ENCODE peak calls at places on chromosomes 11 and 22, in nine cellular contexts. Z, A, B, G, H, R, U, T and N are unnamed samples.

GRCh38 chr11:108895579-108896480 is 231.0 kb downstream of the DDX10 start:
- DNase-seq in Z (no peak), A (no peak), B (peak; percentile 61), G (no peak), H (peak; percentile 53), R (no peak), U (no peak), T (no peak), N (peak; percentile 71)

GRCh38 chr11:66467034-66467659 is 442 bp downstream of the PELI3 start:
- DNase-seq in Z (no peak), A (no peak), B (peak; percentile 30), G (no peak), H (peak; percentile 18), R (no peak), U (no peak), T (peak; percentile 58), N (peak; percentile 13)

GRCh38 chr11:66081505-66081904 is 11.4 kb downstream of the PACS1 start:
- DNase-seq in Z (peak; percentile 72), A (no peak), B (no peak), G (no peak), H (peak; percentile 75), R (no peak), U (peak; percentile 92), T (peak; percentile 76), N (peak; percentile 40)

GRCh38 chr11:128021304-128022006 is 565.9 kb downstream of the ETS1 start:
- DNase-seq in Z (no peak), A (no peak), B (no peak), G (no peak), H (no peak), R (no peak), U (no peak), T (no peak), N (peak; percentile 41)

GRCh38 chr22:49624421-49625177 is 203.1 kb downstream of the BRD1 start:
- DNase-seq in Z (no peak), A (no peak), B (no peak), G (no peak), H (no peak), R (no peak), U (no peak), T (no peak), N (no peak)

GRCh38 chr11:43582024-43582836 is 98.3 kb upstream of the HSD17B12 start:
- DNase-seq in Z (no peak), A (no peak), B (no peak), G (no peak), H (no peak), R (no peak), U (no peak), T (no peak), N (no peak)

GRCh38 chr11:111851067-111851466 is 20.3 kb downstream of the ALG9 start:
- DNase-seq in Z (no peak), A (no peak), B (no peak), G (no peak), H (no peak), R (no peak), U (no peak), T (no peak), N (no peak)

GRCh38 chr11:109015283-109015682 is 350.4 kb downstream of the DDX10 start:
- DNase-seq in Z (no peak), A (no peak), B (no peak), G (no peak), H (peak; percentile 31), R (no peak), U (no peak), T (no peak), N (peak; percentile 86)

GRCh38 chr11:17649696-17650600 is 69.4 kb upstream of the MYOD1 start:
- DNase-seq in Z (no peak), A (no peak), B (no peak), G (no peak), H (peak; percentile 4), R (no peak), U (no peak), T (no peak), N (no peak)

GRCh38 chr11:65576867-65577755 is 1.3 kb downstream of the EHBP1L1 start:
- DNase-seq in Z (peak; percentile 56), A (peak; percentile 84), B (peak; percentile 81), G (no peak), H (peak; percentile 75), R (peak; percentile 77), U (peak; percentile 64), T (peak; percentile 86), N (peak; percentile 70)

GRCh38 chr11:800473-800872 is 2.4 kb upstream of the SLC25A22 start:
- DNase-seq in Z (no peak), A (no peak), B (no peak), G (no peak), H (no peak), R (no peak), U (no peak), T (no peak), N (no peak)

GRCh38 chr11:2383823-2384722 is 7.0 kb downstream of the CD81 start:
- DNase-seq in Z (peak; percentile 59), A (no peak), B (no peak), G (no peak), H (no peak), R (peak; percentile 62), U (peak; percentile 84), T (no peak), N (no peak)

GRCh38 chr11:116707250-116707649 is 65.5 kb downstream of the BUD13 start:
- DNase-seq in Z (peak; percentile 73), A (no peak), B (no peak), G (no peak), H (no peak), R (no peak), U (no peak), T (peak; percentile 77), N (no peak)

GRCh38 chr22:19357270-19358105 is 66.0 kb upstream of the CLTCL1 start:
- DNase-seq in Z (peak; percentile 19), A (no peak), B (no peak), G (no peak), H (peak; percentile 48), R (no peak), U (no peak), T (no peak), N (no peak)

DNA sequence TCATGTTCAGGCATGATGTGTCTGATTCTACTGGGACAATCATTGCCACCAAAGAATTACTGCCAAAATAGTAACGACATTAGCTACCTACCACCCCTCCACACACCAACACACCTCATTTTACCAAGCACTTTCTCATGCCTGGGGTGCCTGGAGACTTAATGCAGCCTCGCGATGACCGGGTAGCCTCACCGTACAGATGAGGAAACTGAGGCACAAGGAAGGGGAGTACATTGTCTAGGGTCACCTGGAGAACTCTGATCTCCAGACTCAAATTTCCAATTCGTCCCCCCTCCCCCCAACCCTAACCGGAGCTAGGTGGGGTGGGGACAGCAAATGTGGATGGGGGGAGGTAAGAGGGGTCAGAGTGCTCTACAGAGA is 2.7 kb upstream of the RTN4RL2 start:
- DNase-seq in Z (no peak), A (no peak), B (no peak), G (no peak), H (no peak), R (no peak), U (no peak), T (no peak), N (no peak)
- TF ChIP-seq CTCF in Z (no peak), A (no peak), B (no peak), G (no peak), H (no peak), R (no peak), U (peak; percentile 57), T (no peak), N (no peak)

GRCh38 chr22:47177334-47177815 is 414.9 kb downstream of the TBC1D22A start:
- DNase-seq in Z (no peak), A (no peak), B (no peak), G (no peak), H (no peak), R (no peak), U (no peak), T (no peak), N (no peak)

GRCh38 chr22:47174671-47175111 is 412.2 kb downstream of the TBC1D22A start:
- DNase-seq in Z (no peak), A (no peak), B (no peak), G (no peak), H (no peak), R (no peak), U (no peak), T (peak; percentile 9), N (no peak)

GRCh38 chr22:47175151-47175760 is 412.8 kb downstream of the TBC1D22A start:
- DNase-seq in Z (peak; percentile 21), A (no peak), B (no peak), G (no peak), H (peak; percentile 59), R (no peak), U (no peak), T (peak; percentile 9), N (peak; percentile 85)

GRCh38 chr22:47176573-47177333 is 414.3 kb downstream of the TBC1D22A start:
- DNase-seq in Z (no peak), A (no peak), B (no peak), G (no peak), H (no peak), R (no peak), U (no peak), T (peak; percentile 7), N (no peak)

DNA sequence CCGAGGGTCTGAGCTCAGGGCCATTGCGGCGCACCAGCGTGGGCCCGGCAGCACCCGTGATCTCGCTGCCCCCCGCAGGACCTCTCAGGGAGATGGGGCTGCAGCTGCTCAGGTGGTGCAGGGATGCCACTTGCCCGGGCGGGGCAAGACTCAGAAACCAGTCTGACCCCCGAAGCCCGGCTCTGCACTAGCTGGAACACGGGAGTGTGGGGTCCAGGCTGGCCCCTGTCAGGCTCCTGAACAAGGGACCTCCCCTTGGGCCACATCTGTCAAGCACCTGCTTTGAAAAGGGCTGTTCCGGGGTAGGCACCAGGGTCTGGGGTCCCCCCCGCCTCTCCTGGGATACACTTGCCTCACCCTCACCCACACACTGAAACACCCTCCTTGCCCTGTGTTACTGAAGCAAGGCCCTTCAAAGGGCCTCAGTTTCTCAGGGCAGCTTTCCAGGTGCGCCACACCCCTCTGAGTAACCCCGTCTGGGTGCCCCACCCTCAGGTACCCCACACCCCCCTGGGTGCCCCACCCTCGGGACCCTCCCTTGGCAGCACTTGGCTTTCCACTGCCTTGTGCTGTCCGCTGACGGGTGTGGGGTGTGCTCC is 413.4 kb downstream of the TBC1D22A start:
- DNase-seq in Z (no peak), A (no peak), B (no peak), G (no peak), H (no peak), R (peak; percentile 11), U (no peak), T (peak; percentile 9), N (no peak)
- H3K4me3 ChIP-seq in Z (no peak overlapping the region), A (no peak overlapping the region), B (no peak overlapping the region), G (no peak overlapping the region), H (no peak overlapping the region), R (no peak overlapping the region), U (no peak overlapping the region), T (no peak overlapping the region), N (no peak overlapping the region)

GRCh38 chr11:7538023-7538422 is 24.2 kb downstream of the PPFIBP2 start:
- DNase-seq in Z (peak; percentile 38), A (peak; percentile 69), B (no peak), G (no peak), H (no peak), R (no peak), U (no peak), T (no peak), N (no peak)
- TF ChIP-seq CTCF in Z (no peak), A (no peak), B (no peak), G (no peak), H (no peak), R (no peak), U (no peak), T (no peak), N (no peak)

DNA sequence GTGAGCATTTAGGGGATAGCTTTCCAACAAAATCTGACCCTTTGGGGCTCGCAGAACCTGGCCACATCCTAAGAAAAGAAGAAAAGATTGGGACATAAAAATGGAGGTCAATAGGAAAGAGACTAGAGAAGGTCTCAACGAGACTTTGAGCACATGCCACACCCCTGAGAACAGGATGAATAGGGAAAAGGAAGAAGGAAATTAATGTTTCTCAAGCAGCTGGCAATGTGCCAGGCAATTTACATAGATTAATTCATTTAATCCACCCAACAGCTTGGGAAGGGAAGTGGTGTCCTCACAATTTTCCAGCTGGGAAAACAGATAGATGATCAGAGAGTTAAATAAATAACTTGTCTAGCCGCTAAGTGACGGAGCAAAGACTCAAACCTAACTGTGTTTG is 50.7 kb downstream of the PAMR1 start:
- DNase-seq in Z (peak; percentile 19), A (no peak), B (no peak), G (no peak), H (no peak), R (no peak), U (no peak), T (no peak), N (no peak)
- H3K4me3 ChIP-seq in Z (no peak overlapping the region), A (no peak overlapping the region), B (no peak overlapping the region), G (no peak overlapping the region), H (no peak overlapping the region), R (no peak overlapping the region), U (no peak overlapping the region), T (no peak overlapping the region), N (no peak overlapping the region)